ENCODE peak calls at places on chromosomes 6 and 20, in four cellular contexts. Q, S, O and G are unnamed samples.
A peak's percentile ranks its signal among the peaks of the same experiment; 100 is the strongest.

GRCh38 chr6:144013486-144013909 is 5.4 kb upstream of the PLAGL1 start:
- DNase-seq in Q (peak; percentile 72), S (peak; percentile 85), O (peak; percentile 70), G (peak; percentile 88)

GRCh38 chr20:39651645-39652340 is 689.6 kb downstream of the DHX35 start:
- DNase-seq in Q (no peak), S (no peak), O (no peak), G (no peak)

GRCh38 chr6:34238507-34239239 is 2.0 kb downstream of the HMGA1 start:
- DNase-seq in Q (no peak), S (peak; percentile 56), O (no peak), G (peak; percentile 80)

GRCh38 chr20:54208492-54209044 is 681 bp downstream of the PFDN4 start:
- DNase-seq in Q (peak; percentile 21), S (no peak), O (no peak), G (no peak)

GRCh38 chr20:19370076-19371075 is 157.9 kb downstream of the SLC24A3 start:
- DNase-seq in Q (no peak), S (no peak), O (no peak), G (no peak)

GRCh38 chr6:166466178-166467122 is 83.7 kb upstream of the MPC1 start:
- DNase-seq in Q (peak; percentile 23), S (no peak), O (no peak), G (no peak)

GRCh38 chr6:38020593-38020992 is 201.1 kb downstream of the ZFAND3 start:
- DNase-seq in Q (no peak), S (no peak), O (no peak), G (no peak)

GRCh38 chr6:107491791-107492674 is 2.1 kb downstream of the SOBP start:
- DNase-seq in Q (no peak), S (no peak), O (no peak), G (no peak)

GRCh38 chr6:25832307-25832662 is 433 bp upstream of the SLC17A1 start:
- DNase-seq in Q (no peak), S (no peak), O (no peak), G (no peak)

GRCh38 chr6:167703347-167703746 is 123.4 kb upstream of the AFDN start:
- DNase-seq in Q (no peak), S (peak; percentile 53), O (no peak), G (peak; percentile 52)

GRCh38 chr6:165515963-165516624 is 146.9 kb downstream of the PDE10A start:
- DNase-seq in Q (peak; percentile 49), S (no peak), O (no peak), G (no peak)

GRCh38 chr6:71250050-71250689 is 38.4 kb upstream of the OGFRL1 start:
- DNase-seq in Q (peak; percentile 16), S (no peak), O (no peak), G (no peak)

GRCh38 chr20:32742322-32743236 is 688 bp downstream of the COMMD7 start:
- DNase-seq in Q (no peak), S (peak; percentile 70), O (no peak), G (peak; percentile 76)

GRCh38 chr6:166058064-166058739 is 109.4 kb downstream of the TBXT start:
- DNase-seq in Q (no peak), S (no peak), O (no peak), G (no peak)

GRCh38 chr6:41732149-41732548 is 3.3 kb downstream of the TFEB start:
- DNase-seq in Q (no peak), S (no peak), O (no peak), G (no peak)

GRCh38 chr20:61014486-61014885 is 237.6 kb upstream of the CDH4 start:
- DNase-seq in Q (no peak), S (no peak), O (no peak), G (no peak)

GRCh38 chr20:10853176-10853575 is 179.4 kb upstream of the JAG1 start:
- DNase-seq in Q (no peak), S (no peak), O (no peak), G (no peak)

GRCh38 chr6:87473419-87473903 is 687 bp downstream of the SLC35A1 start:
- DNase-seq in Q (peak; percentile 9), S (no peak), O (no peak), G (no peak)

GRCh38 chr20:46164166-46164565 is 46.1 kb downstream of the CD40 start:
- DNase-seq in Q (no peak), S (no peak), O (no peak), G (no peak)

DNA sequence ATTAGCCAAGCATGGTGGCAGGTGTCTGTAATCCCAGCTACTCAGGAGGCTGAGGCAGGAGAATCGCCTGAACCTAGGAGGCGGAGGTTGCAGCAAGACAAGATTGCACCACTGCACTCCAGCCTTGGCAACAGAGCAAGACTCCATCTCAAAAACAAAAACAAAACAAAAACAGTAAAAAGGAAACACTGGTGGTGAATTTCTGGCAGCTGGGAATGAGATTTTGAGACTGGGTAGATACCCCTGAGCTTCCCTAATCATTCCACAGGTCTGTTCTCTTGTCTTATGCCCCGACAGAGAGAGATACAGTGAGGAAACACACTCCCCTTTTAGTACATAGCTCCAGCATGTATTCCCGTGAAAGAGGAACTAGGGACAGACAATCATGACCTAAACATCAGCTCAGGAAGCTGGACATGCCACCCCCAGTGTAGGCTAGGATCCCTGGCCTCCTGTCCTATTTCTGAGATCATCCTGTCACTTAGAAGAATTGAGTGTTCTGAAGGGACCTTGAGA is 9.6 kb downstream of the MAN1A1 start:
- DNase-seq in Q (no peak), S (no peak), O (no peak), G (no peak)
- H3K27ac ChIP-seq in Q (no peak overlapping the region), S (peak overlapping the region; percentile 19), O (no peak overlapping the region), G (peak overlapping the region; percentile 58)

DNA sequence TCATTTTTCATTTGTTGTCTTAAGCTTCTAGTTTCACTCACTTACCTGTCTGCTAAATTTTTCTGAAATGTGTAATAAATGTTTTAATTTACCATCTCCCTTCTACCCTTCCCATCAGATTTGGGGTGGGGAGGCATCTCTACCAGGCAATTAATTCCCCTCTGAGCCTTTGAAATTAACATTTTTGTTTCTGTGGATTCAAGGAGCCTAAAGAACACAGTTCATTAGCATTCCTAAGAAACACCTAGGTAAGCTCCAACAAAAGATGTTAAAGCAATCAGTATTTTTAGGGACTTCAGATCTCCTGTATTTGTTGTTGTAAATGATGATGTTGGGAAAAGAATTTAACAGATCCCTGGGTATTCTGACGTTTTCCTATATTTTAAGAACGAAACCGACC is 6.6 kb downstream of the TOP1 start:
- DNase-seq in Q (no peak), S (no peak), O (no peak), G (no peak)
- H3K4me1 ChIP-seq in Q (peaks cover 58% of the 10 kb centered on the region), S (peaks cover 47% of the 10 kb centered on the region), O (peaks cover 24% of the 10 kb centered on the region), G (peaks cover 38% of the 10 kb centered on the region)

DNA sequence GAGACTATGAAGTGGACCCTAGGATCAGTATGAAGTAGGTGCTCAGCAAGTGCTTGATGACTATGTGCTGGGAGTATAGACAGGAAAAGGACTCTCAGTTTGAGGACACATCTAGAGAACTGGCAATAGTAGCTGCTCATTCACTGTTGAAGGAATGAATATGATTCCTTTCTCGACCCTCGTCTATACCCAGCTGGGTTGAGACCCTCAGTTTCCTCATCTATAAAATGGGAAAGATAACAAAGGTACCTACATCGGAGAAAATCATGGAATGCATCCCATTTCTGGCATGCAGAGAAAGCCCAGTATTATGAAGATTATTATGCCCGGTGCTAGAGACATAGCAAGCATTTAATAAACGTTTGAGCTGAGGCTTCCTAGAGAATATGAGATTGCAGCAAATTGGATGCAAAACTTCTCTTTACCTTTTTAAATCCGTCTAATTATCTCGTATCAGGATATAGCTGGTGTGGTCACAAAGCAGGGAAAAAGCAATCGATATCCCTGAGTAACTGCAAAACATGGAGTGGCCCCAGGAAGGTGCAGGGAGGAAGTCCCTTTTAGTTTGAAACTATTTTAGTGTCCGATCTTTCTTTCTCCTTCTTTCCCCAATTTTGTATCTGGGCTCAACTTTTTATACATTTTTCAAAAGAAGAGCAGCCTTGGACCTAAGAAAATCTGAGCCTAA is 2.8 kb upstream of the PCK1 start:
- DNase-seq in Q (no peak), S (no peak), O (no peak), G (no peak)
- TF ChIP-seq POLR2A in Q (no peak), S (no peak), O (no peak), G (no peak)

GRCh38 chr6:68761985-68762384 is 126.9 kb downstream of the ADGRB3 start:
- DNase-seq in Q (no peak), S (no peak), O (no peak), G (no peak)

GRCh38 chr6:68757821-68758220 is 122.7 kb downstream of the ADGRB3 start:
- DNase-seq in Q (no peak), S (no peak), O (no peak), G (no peak)

GRCh38 chr6:68756454-68757375 is 121.6 kb downstream of the ADGRB3 start:
- DNase-seq in Q (no peak), S (no peak), O (no peak), G (no peak)

GRCh38 chr6:68760486-68760885 is 125.4 kb downstream of the ADGRB3 start:
- DNase-seq in Q (no peak), S (no peak), O (no peak), G (no peak)

DNA sequence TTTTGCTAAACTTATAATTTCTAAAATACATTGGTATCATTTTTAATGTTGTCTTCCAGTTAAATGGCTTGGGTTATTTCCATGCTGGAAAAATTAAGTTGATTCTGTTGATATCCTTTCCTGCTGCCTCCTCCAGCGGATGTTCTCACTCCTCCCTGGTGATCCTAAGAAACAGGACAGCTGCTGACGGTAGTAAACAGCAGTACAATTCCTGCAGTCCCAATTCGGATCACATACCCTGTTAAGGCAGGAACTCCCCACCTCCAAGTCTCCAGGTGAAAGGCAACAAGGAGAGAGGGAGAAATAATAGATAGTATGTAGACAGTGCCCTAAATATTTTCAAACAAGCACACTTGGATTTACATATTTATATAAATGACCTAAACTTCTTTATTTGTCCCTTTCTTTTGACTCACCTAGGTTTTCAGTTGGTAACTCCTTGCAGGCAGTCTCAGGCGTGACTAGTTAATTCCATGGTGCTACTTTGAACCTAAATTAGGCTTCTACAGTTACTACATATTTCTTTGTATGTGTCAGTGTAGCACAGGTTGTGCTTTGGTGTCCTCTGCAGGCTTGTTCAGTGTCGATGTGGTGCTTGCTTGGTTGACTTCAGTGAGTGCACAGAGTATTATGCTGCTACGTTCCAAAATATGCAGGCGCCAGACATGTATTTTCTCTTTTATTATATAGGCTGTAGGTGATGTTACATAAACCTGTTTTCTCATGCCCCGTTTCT is 126.0 kb downstream of the ADGRB3 start:
- DNase-seq in Q (no peak), S (no peak), O (no peak), G (no peak)
- H3K27ac ChIP-seq in Q (no peak overlapping the region), S (no peak overlapping the region), O (no peak overlapping the region), G (no peak overlapping the region)